ENCODE peak calls at places on chromosomes 6 and 20, in ten cellular contexts. M is endothelial cell of umbilical vein, F is HCT116, T is Panc1, U is breast epithelium, C is spleen, D is upper lobe of left lung, E is GM23338, K is K562, J is prostate gland. Z is an unnamed sample.

GRCh38 chr20:5888051-5888450 is 62.3 kb downstream of the TRMT6 start:
- DNase-seq in D (no peak), J (no peak), F (no peak), C (no peak), U (no peak), K (no peak), E (no peak), M (no peak), T (no peak), Z (no peak)

GRCh38 chr6:148166339-148166949 is 176.2 kb upstream of the SASH1 start:
- DNase-seq in F (peak), U (no peak), D (no peak), T (no peak), K (peak), E (peak), J (peak), M (peak), C (no peak), Z (no peak)

GRCh38 chr20:38599410-38599882 is 2.2 kb upstream of the ARHGAP40 start:
- DNase-seq in F (no peak), K (peak), J (peak), T (no peak), D (peak), U (peak), M (no peak), C (no peak), E (no peak), Z (no peak)

GRCh38 chr20:57683876-57684275 is 25.9 kb downstream of the PMEPA1 start:
- DNase-seq in F (no peak), E (no peak), J (no peak), T (no peak), C (no peak), U (no peak), K (no peak), D (no peak), M (no peak), Z (no peak)

GRCh38 chr6:142155895-142156757 is 9.1 kb downstream of the VTA1 start:
- DNase-seq in F (peak), K (peak), T (no peak), E (peak), D (no peak), J (no peak), C (no peak), U (no peak), M (peak), Z (no peak)

GRCh38 chr6:42361036-42361435 is 90.7 kb downstream of the TRERF1 start:
- DNase-seq in K (no peak), F (no peak), T (no peak), C (no peak), D (no peak), M (no peak), J (no peak), E (no peak), U (no peak), Z (no peak)

GRCh38 chr20:41645372-41645771 is 27.2 kb upstream of the CHD6 start:
- DNase-seq in M (no peak), C (no peak), K (no peak), T (no peak), J (peak), D (no peak), U (no peak), E (no peak), F (no peak), Z (no peak)

GRCh38 chr20:22374066-22374465 is 210.3 kb downstream of the FOXA2 start:
- DNase-seq in C (no peak), M (no peak), K (no peak), D (no peak), T (no peak), U (no peak), E (no peak), F (no peak), J (no peak), Z (no peak)

GRCh38 chr20:10374036-10374435 is 60.0 kb downstream of the MKKS start:
- DNase-seq in F (no peak), J (no peak), D (no peak), T (no peak), E (no peak), K (no peak), C (no peak), U (no peak), M (no peak), Z (no peak)

GRCh38 chr20:43448748-43449535 is 8.8 kb upstream of the SRSF6 start:
- DNase-seq in J (peak), M (peak), F (peak), E (peak), K (peak), C (no peak), T (peak), U (no peak), D (no peak), Z (peak)

GRCh38 chr6:26333458-26334297 is 31.3 kb upstream of the BTN3A2 start:
- DNase-seq in D (no peak), M (no peak), F (no peak), T (no peak), K (no peak), U (no peak), J (no peak), E (no peak), C (no peak), Z (no peak)

GRCh38 chr6:157597461-157598312 is 216.7 kb downstream of the ZDHHC14 start:
- DNase-seq in M (peak), T (no peak), D (peak), K (no peak), F (peak), U (peak), C (peak), J (peak), E (peak), Z (peak)

GRCh38 chr6:83511901-83512681 is at the start of gene PRSS35:
- DNase-seq in E (peak), U (no peak), M (peak), T (no peak), C (peak), J (peak), K (peak), F (peak), D (peak), Z (peak)

GRCh38 chr6:84428300-84428907 is 201.0 kb upstream of the CEP162 start:
- DNase-seq in E (peak), T (peak), K (peak), M (peak), J (no peak), D (no peak), U (no peak), F (peak), C (no peak), Z (peak)

GRCh38 chr20:10761786-10762185 is 88.0 kb upstream of the JAG1 start:
- DNase-seq in E (no peak), F (no peak), C (no peak), U (no peak), J (no peak), M (peak), T (no peak), D (no peak), K (no peak), Z (no peak)

GRCh38 chr20:47887064-47887463 is 101.8 kb upstream of the SULF2 start:
- DNase-seq in M (no peak), U (no peak), F (no peak), T (no peak), E (no peak), K (no peak), C (no peak), J (no peak), D (no peak), Z (no peak)

GRCh38 chr6:139062921-139063320 is 34.4 kb downstream of the ABRACL start:
- DNase-seq in E (no peak), T (no peak), U (no peak), K (no peak), F (no peak), M (no peak), C (no peak), J (no peak), D (no peak), Z (no peak)

GRCh38 chr6:41093729-41094128 is 21.0 kb downstream of the NFYA start:
- DNase-seq in U (no peak), M (no peak), F (no peak), K (no peak), C (no peak), J (no peak), T (no peak), D (no peak), E (no peak), Z (no peak)

GRCh38 chr20:454951-455350 is 7.4 kb downstream of the TBC1D20 start:
- DNase-seq in J (peak), C (no peak), M (no peak), E (no peak), D (no peak), T (no peak), F (no peak), U (no peak), K (no peak), Z (no peak)

GRCh38 chr20:51945177-51945576 is 142.9 kb upstream of the SALL4 start:
- DNase-seq in F (no peak), D (no peak), M (no peak), K (no peak), J (no peak), U (no peak), C (no peak), T (no peak), E (no peak), Z (no peak)

GRCh38 chr20:50138479-50139393 is 14.8 kb downstream of the PEDS1 start:
- DNase-seq in U (no peak), J (no peak), M (no peak), F (no peak), T (no peak), E (peak), C (no peak), K (no peak), D (peak), Z (no peak)

DNA sequence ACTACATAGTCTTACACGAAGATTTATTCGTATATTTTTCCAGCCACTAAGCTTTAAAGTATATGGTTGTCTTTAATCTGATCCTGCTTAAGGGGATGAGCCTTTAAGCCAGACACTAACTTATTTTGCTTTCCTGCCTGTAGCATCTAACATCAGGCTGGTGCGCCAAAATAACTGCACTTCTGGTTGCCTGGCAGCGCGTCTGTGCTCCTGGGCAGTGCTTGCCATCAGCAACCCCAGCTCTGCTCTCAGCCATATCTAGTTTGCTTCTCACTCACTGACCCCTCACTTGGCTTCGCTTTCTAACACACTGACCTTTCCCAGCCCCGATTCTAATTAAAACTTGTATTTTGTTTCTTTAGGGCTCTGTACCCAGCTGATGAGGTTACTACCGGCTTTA is 21.8 kb downstream of the HMGCLL1 start:
- DNase-seq in J (no peak), E (no peak), T (no peak), K (no peak), D (no peak), C (no peak), M (no peak), U (no peak), F (no peak), Z (no peak)
- TF ChIP-seq POLR2AphosphoS5 in J (no peak), E (no peak), T (no peak), K (no peak), D (no peak), C (no peak), M (no peak), U (no peak), F (no peak), Z (no peak)

GRCh38 chr6:143941852-143942627 is 66.0 kb downstream of the PLAGL1 start:
- DNase-seq in U (no peak), D (peak), C (peak), E (peak), M (no peak), T (peak), K (peak), J (peak), F (peak), Z (peak)
- TF ChIP-seq CTCF in U (no peak), D (peak), C (peak), E (peak), M (peak), T (peak), K (peak), J (no peak), F (peak), Z (peak)

DNA sequence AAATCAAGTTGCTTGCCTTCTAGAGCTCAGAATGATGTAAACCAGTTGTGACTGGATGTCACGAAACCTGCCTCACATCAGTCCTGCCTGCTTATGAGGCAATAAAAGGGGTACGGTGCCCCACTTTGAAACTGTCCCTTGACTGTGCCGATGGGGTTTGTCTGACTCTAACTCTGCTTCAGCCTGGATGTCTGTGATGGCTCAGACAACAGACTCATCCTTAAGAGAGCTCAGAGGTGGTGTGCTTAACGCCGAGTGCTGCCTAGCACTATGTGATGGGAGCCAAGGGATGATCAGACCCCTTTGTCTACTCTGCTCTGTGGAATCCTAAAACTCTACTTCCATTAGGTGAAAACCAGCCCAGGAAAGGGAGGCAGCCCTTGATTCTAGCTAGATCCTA is 18.9 kb downstream of the TOMM34 start:
- DNase-seq in K (no peak), C (no peak), U (no peak), T (no peak), J (no peak), D (no peak), E (no peak), F (no peak), M (no peak), Z (no peak)
- TF ChIP-seq POLR2AphosphoS5 in K (peak), C (no peak), U (no peak), T (no peak), J (no peak), D (no peak), E (no peak), F (no peak), M (no peak), Z (no peak)

DNA sequence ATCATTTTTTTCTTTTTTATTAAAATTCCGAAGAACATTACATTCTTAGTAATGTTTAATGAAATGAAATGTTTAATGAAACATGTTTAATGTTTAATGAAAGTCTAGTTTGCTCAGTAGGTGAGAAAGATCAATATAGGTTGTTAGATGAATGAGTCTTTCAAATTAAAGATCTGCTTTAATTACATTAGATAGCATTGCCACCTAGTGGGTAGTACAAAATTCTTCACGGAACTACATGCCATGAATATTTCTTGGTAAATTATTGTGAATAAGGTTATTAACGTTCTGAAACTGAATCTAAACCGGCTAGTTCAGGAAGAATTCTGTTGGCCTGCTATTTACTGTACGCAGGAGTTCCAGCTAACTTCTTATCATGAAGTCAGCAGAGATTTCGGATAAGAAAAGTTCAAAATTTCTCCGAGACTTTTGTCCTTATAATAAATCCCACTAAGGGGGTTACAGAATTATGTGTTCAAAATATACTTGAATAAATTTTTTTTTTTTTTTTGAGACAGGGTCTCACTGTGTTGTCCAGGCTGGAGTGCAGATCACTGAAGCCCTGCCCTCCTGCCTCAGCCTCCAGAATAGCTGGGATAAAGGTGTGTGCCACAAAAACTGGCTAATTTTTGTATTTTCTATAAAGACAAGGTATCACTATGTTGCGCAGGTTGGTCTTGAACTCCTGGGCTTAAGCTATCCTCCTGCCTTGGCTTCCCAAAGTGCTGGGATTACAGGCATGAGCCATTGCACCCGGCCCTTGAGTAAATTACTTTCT is 7.9 kb upstream of the GMNN start:
- DNase-seq in K (no peak), E (no peak), U (no peak), F (no peak), J (no peak), M (peak), T (no peak), C (no peak), D (no peak), Z (no peak)
- TF ChIP-seq CTCF in K (no peak), E (no peak), U (peak), F (peak), J (no peak), M (peak), T (no peak), C (no peak), D (no peak), Z (peak)

Z was measured in transverse colon.